ENCODE peak calls at places on chromosomes 3 and 15, in eight cellular contexts. Y is PC-3, X is GM12865, D is AG04450, H is upper lobe of right lung, V is BE2C, A is A549, P is endothelial cell of umbilical vein. I is an unnamed sample.
A peak's percentile ranks its signal among the peaks of the same experiment; 100 is the strongest.

GRCh38 chr3:180176059-180176458 is 139.3 kb upstream of the PEX5L start:
- DNase-seq in Y (no peak), X (no peak), H (no peak), A (no peak), D (no peak), V (no peak), P (no peak), I (no peak)

GRCh38 chr3:195908439-195909293 is at the start of gene TNK2:
- DNase-seq in Y (peak; percentile 16), V (no peak), A (no peak), H (peak; percentile 78), D (no peak), P (no peak), X (peak; percentile 45), I (peak; percentile 45)

GRCh38 chr15:85763557-85764303 is 31.0 kb downstream of the KLHL25 start:
- DNase-seq in Y (no peak), X (no peak), V (no peak), A (no peak), D (no peak), H (no peak), P (no peak), I (no peak)

GRCh38 chr3:22117751-22118346 is 366.8 kb upstream of the ZNF385D start:
- DNase-seq in A (peak; percentile 53), X (peak; percentile 43), H (no peak), Y (peak; percentile 72), V (no peak), P (peak; percentile 54), D (peak; percentile 23), I (peak; percentile 56)

GRCh38 chr3:81442758-81443456 is 318.5 kb downstream of the GBE1 start:
- DNase-seq in A (no peak), Y (peak; percentile 36), X (no peak), V (no peak), H (no peak), P (no peak), D (no peak), I (no peak)

GRCh38 chr3:133821767-133822638 is 16.4 kb downstream of the SRPRB start:
- DNase-seq in X (no peak), H (no peak), P (peak; percentile 44), D (peak; percentile 33), Y (peak; percentile 66), V (peak; percentile 50), A (no peak), I (peak; percentile 93)

GRCh38 chr3:32913790-32914446 is 37.5 kb upstream of the CCR4 start:
- DNase-seq in D (no peak), A (no peak), P (no peak), H (peak; percentile 69), Y (no peak), V (no peak), X (no peak), I (peak; percentile 96)

GRCh38 chr15:99474981-99475753 is 90.6 kb upstream of the MEF2A start:
- DNase-seq in P (no peak), A (no peak), D (no peak), V (no peak), Y (no peak), H (no peak), X (no peak), I (no peak)

GRCh38 chr15:87420017-87420416 is 836.5 kb downstream of the NTRK3 start:
- DNase-seq in X (no peak), V (peak; percentile 68), Y (no peak), H (no peak), D (no peak), A (no peak), P (no peak), I (no peak)

GRCh38 chr15:56244811-56245576 is 1.3 kb upstream of the RFX7 start:
- DNase-seq in H (peak; percentile 66), Y (no peak), V (peak; percentile 11), P (no peak), X (peak; percentile 78), A (no peak), D (no peak), I (no peak)

GRCh38 chr3:134542287-134542686 is 56.4 kb downstream of the CEP63 start:
- DNase-seq in Y (no peak), P (no peak), X (no peak), V (no peak), H (no peak), A (no peak), D (no peak), I (no peak)

GRCh38 chr15:32994810-32995424 is 199.6 kb downstream of the FMN1 start:
- DNase-seq in Y (peak; percentile 69), X (peak; percentile 44), D (no peak), A (peak; percentile 62), P (peak; percentile 63), H (no peak), V (no peak), I (peak; percentile 52)

GRCh38 chr3:23203651-23204111 is 554 bp downstream of the UBE2E2 start:
- DNase-seq in P (peak; percentile 46), V (no peak), H (peak; percentile 70), X (peak; percentile 39), A (no peak), D (no peak), Y (peak; percentile 29), I (peak; percentile 42)

GRCh38 chr3:144553301-144553700 is 581.7 kb downstream of the DIPK2A start:
- DNase-seq in Y (no peak), D (no peak), X (no peak), H (no peak), V (no peak), A (no peak), P (no peak), I (no peak)

GRCh38 chr15:30990451-30991300 is 752 bp downstream of the MTMR10 start:
- DNase-seq in Y (peak; percentile 30), V (no peak), D (no peak), P (peak; percentile 28), H (no peak), A (no peak), X (no peak), I (peak; percentile 34)

GRCh38 chr3:53753518-53754183 is 92.6 kb downstream of the CHDH start:
- DNase-seq in A (no peak), X (peak; percentile 68), P (no peak), H (no peak), Y (no peak), D (no peak), V (no peak), I (no peak)

GRCh38 chr3:192825657-192826200 is 91.9 kb downstream of the MB21D2 start:
- DNase-seq in D (no peak), A (peak; percentile 40), H (no peak), X (peak; percentile 54), P (peak; percentile 82), Y (no peak), V (no peak), I (peak; percentile 94)
- TF ChIP-seq CTCF in D (peak; percentile 35), A (no peak), H (peak; percentile 20), X (peak; percentile 1), P (no peak), Y (peak; percentile 30), V (no peak), I (no peak)

DNA sequence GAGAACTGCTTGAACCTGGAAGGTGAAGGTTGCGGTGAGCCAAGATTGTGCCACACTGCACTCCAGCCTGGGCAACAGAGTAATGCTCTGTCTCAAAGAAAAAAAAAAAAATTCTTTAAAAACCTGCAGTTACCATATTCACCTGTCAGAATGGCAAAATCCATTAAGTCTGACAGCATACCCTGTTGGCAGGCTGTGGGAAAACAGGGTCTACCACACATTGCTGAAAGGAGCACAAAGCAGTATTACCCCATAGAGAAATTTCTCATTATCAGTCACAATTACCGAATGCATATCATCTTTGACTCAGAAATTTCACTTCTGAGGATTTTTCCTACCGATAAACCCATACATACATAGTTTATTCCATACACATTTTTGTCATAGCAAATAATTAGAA is 264.1 kb upstream of the SLCO3A1 start:
- DNase-seq in H (no peak), Y (peak; percentile 14), D (no peak), V (no peak), X (no peak), A (no peak), P (no peak), I (peak; percentile 15)
- TF ChIP-seq CTCF in H (no peak), Y (peak; percentile 34), D (peak; percentile 12), V (peak; percentile 43), X (no peak), A (no peak), P (no peak), I (no peak)

GRCh38 chr15:54282228-54282836 is 304.1 kb downstream of the UNC13C start:
- DNase-seq in V (peak; percentile 11), X (no peak), H (no peak), Y (no peak), D (no peak), P (no peak), A (no peak), I (no peak)
- TF ChIP-seq CTCF in V (peak; percentile 19), X (no peak), H (no peak), Y (no peak), D (no peak), P (no peak), A (no peak), I (no peak)

GRCh38 chr3:25573386-25574171 is 91.1 kb downstream of the TOP2B start:
- DNase-seq in A (no peak), H (no peak), Y (peak; percentile 25), X (no peak), P (no peak), V (no peak), D (no peak), I (no peak)
- TF ChIP-seq CTCF in A (no peak), H (no peak), Y (no peak), X (no peak), P (no peak), V (no peak), D (no peak), I (no peak)

GRCh38 chr3:43583481-43583880 is 38.3 kb downstream of the ANO10 start:
- DNase-seq in A (peak; percentile 4), P (no peak), H (no peak), X (no peak), D (no peak), V (peak; percentile 7), Y (no peak), I (no peak)
- TF ChIP-seq CTCF in A (no peak), P (no peak), H (no peak), X (no peak), D (peak; percentile 14), V (peak; percentile 27), Y (peak; percentile 50), I (no peak)